ENCODE peak calls at places on chromosomes 6 and 20, in seven cellular contexts. F is activated CD8-positive, alpha-beta memory T cell treated with anti-CD3 and anti-CD28 coated beads, Interleukin-2, amount 10 ng/mL, durations not matched to agents 7 days and 5 days; V is T-helper 1 cell; B is WTC11; E is stimulated activated CD8-positive, alpha-beta memory T cell treated with anti-CD3 and anti-CD28 coated beads, Interleukin-2, amount 100 ng/mL, for 1 hour; S is activated T-cell treated with anti-CD3 and anti-CD28 coated beads, Interleukin-2, amount 50 U/mL, for 72 hours; D is midbrain. H is an unnamed sample.

GRCh38 chr6:41545703-41546474 is at the start of gene FOXP4:
- DNase-seq in F (peak), S (peak), D (peak), V (peak), B (peak), E (peak), H (peak)

GRCh38 chr20:15528386-15529111 is 1044.7 kb downstream of the KIF16B start:
- DNase-seq in B (no peak), S (no peak), V (no peak), E (no peak), D (no peak), F (no peak), H (peak)

GRCh38 chr20:23652371-23652770 is 14.6 kb upstream of the CST3 start:
- DNase-seq in B (no peak), V (no peak), S (no peak), D (no peak), F (no peak), E (no peak), H (peak)

GRCh38 chr6:96878101-96878500 is 19.6 kb downstream of the NDUFAF4 start:
- DNase-seq in V (no peak), F (no peak), D (no peak), S (no peak), B (no peak), E (no peak), H (no peak)

GRCh38 chr20:57618091-57618765 is 2.0 kb downstream of the ZBP1 start:
- DNase-seq in B (no peak), V (no peak), D (no peak), F (peak), E (no peak), S (no peak), H (no peak)

GRCh38 chr20:1430004-1430451 is 36.6 kb downstream of the NSFL1C start:
- DNase-seq in V (no peak), E (no peak), S (no peak), F (no peak), D (no peak), B (no peak), H (no peak)

GRCh38 chr20:58718729-58719128 is 26.1 kb downstream of the NPEPL1 start:
- DNase-seq in D (no peak), S (no peak), V (no peak), E (no peak), F (peak), B (peak), H (no peak)

GRCh38 chr20:5773589-5773988 is 23.4 kb downstream of the SHLD1 start:
- DNase-seq in S (no peak), F (no peak), B (no peak), D (no peak), E (no peak), V (no peak), H (no peak)

GRCh38 chr20:50572922-50573777 is 63.0 kb downstream of the PTPN1 start:
- DNase-seq in V (no peak), D (peak), F (no peak), E (no peak), S (no peak), B (no peak), H (no peak)

GRCh38 chr20:63208346-63208924 is 7.5 kb downstream of the YTHDF1 start:
- DNase-seq in V (no peak), D (peak), S (no peak), F (no peak), B (no peak), E (no peak), H (no peak)